ENCODE peak calls at places on chromosome 9, in four cellular contexts. One of them, this sample, is unnamed.

GRCh38 chr9:21746550-21746949 is 55.9 kb upstream of the MTAP start:
- DNase-seq in cardiac muscle cell: no peak
- DNase-seq in fibroblast of mammary gland: no peak
- DNase-seq in psoas muscle: no peak
- DNase-seq in this sample: no peak

GRCh38 chr9:71984388-71985069 is 73.1 kb downstream of the C9orf85 start:
- DNase-seq in fibroblast of mammary gland: peak
- DNase-seq in psoas muscle: peak
- DNase-seq in cardiac muscle cell: peak
- DNase-seq in this sample: peak

GRCh38 chr9:2243666-2244555 is 228.8 kb downstream of the SMARCA2 start:
- DNase-seq in fibroblast of mammary gland: no peak
- DNase-seq in cardiac muscle cell: peak
- DNase-seq in psoas muscle: no peak
- DNase-seq in this sample: peak

GRCh38 chr9:126376903-126377342 is 50.3 kb downstream of the MVB12B start:
- DNase-seq in fibroblast of mammary gland: no peak
- DNase-seq in cardiac muscle cell: no peak
- DNase-seq in psoas muscle: no peak
- DNase-seq in this sample: no peak

GRCh38 chr9:28215921-28216320 is 642.6 kb upstream of the C9orf72 start:
- DNase-seq in fibroblast of mammary gland: no peak
- DNase-seq in cardiac muscle cell: no peak
- DNase-seq in psoas muscle: no peak
- DNase-seq in this sample: no peak

GRCh38 chr9:2420488-2421056 is 201.0 kb upstream of the VLDLR start:
- DNase-seq in fibroblast of mammary gland: no peak
- DNase-seq in psoas muscle: no peak
- DNase-seq in cardiac muscle cell: no peak
- DNase-seq in this sample: no peak

GRCh38 chr9:115170674-115171073 is 52.7 kb upstream of the TNC start:
- DNase-seq in psoas muscle: peak
- DNase-seq in cardiac muscle cell: peak
- DNase-seq in fibroblast of mammary gland: peak
- DNase-seq in this sample: peak

GRCh38 chr9:72858089-72858912 is 94.6 kb downstream of the ALDH1A1 start:
- DNase-seq in cardiac muscle cell: peak
- DNase-seq in psoas muscle: peak
- DNase-seq in fibroblast of mammary gland: peak
- DNase-seq in this sample: peak

GRCh38 chr9:126471084-126471611 is 142.6 kb upstream of the LMX1B start:
- DNase-seq in psoas muscle: peak
- DNase-seq in fibroblast of mammary gland: peak
- DNase-seq in cardiac muscle cell: peak
- DNase-seq in this sample: peak

GRCh38 chr9:15299374-15299939 is 7.6 kb downstream of the TTC39B start:
- DNase-seq in cardiac muscle cell: no peak
- DNase-seq in psoas muscle: no peak
- DNase-seq in fibroblast of mammary gland: no peak
- DNase-seq in this sample: no peak

GRCh38 chr9:124840300-124840833 is 12.9 kb upstream of the WDR38 start:
- DNase-seq in cardiac muscle cell: no peak
- DNase-seq in fibroblast of mammary gland: no peak
- DNase-seq in psoas muscle: peak
- DNase-seq in this sample: no peak

GRCh38 chr9:117002686-117003085 is 315.6 kb downstream of the TRIM32 start:
- DNase-seq in fibroblast of mammary gland: no peak
- DNase-seq in cardiac muscle cell: no peak
- DNase-seq in psoas muscle: no peak
- DNase-seq in this sample: no peak

GRCh38 chr9:15513335-15513734 is 2.6 kb upstream of the PSIP1 start:
- DNase-seq in fibroblast of mammary gland: peak
- DNase-seq in psoas muscle: no peak
- DNase-seq in cardiac muscle cell: peak
- DNase-seq in this sample: peak

GRCh38 chr9:83538172-83538889 is at the start of gene FRMD3:
- DNase-seq in fibroblast of mammary gland: peak
- DNase-seq in psoas muscle: peak
- DNase-seq in cardiac muscle cell: peak
- DNase-seq in this sample: peak

GRCh38 chr9:86097510-86098224 is 1.7 kb downstream of the GOLM1 start:
- DNase-seq in cardiac muscle cell: no peak
- DNase-seq in psoas muscle: no peak
- DNase-seq in fibroblast of mammary gland: no peak
- DNase-seq in this sample: no peak

GRCh38 chr9:3647652-3648051 is 121.9 kb upstream of the RFX3 start:
- DNase-seq in psoas muscle: no peak
- DNase-seq in cardiac muscle cell: no peak
- DNase-seq in fibroblast of mammary gland: no peak
- DNase-seq in this sample: no peak

GRCh38 chr9:126507318-126508109 is 106.2 kb upstream of the LMX1B start:
- DNase-seq in cardiac muscle cell: no peak
- DNase-seq in fibroblast of mammary gland: no peak
- DNase-seq in psoas muscle: no peak
- DNase-seq in this sample: no peak

GRCh38 chr9:1604942-1605560 is 410.1 kb upstream of the SMARCA2 start:
- DNase-seq in fibroblast of mammary gland: peak
- DNase-seq in psoas muscle: no peak
- DNase-seq in cardiac muscle cell: peak
- DNase-seq in this sample: peak

GRCh38 chr9:93022066-93022465 is 36.4 kb upstream of the SUSD3 start:
- DNase-seq in fibroblast of mammary gland: no peak
- DNase-seq in psoas muscle: no peak
- DNase-seq in cardiac muscle cell: no peak
- DNase-seq in this sample: no peak

GRCh38 chr9:124281934-124282351 is 24.2 kb downstream of the NEK6 start:
- DNase-seq in cardiac muscle cell: no peak
- DNase-seq in fibroblast of mammary gland: peak
- DNase-seq in psoas muscle: no peak
- DNase-seq in this sample: no peak

GRCh38 chr9:96817973-96818372 is 36.3 kb downstream of the ZNF782 start:
- DNase-seq in psoas muscle: no peak
- DNase-seq in fibroblast of mammary gland: no peak
- DNase-seq in cardiac muscle cell: no peak
- DNase-seq in this sample: no peak

GRCh38 chr9:70419546-70420266 is 5.2 kb upstream of the KLF9 start:
- DNase-seq in psoas muscle: peak
- DNase-seq in cardiac muscle cell: no peak
- DNase-seq in fibroblast of mammary gland: peak
- DNase-seq in this sample: peak
- TF ChIP-seq CTCF in psoas muscle: no peak
- TF ChIP-seq CTCF in cardiac muscle cell: peak
- TF ChIP-seq CTCF in fibroblast of mammary gland: no peak
- TF ChIP-seq CTCF in this sample: no peak

GRCh38 chr9:18477719-18478118 is 3.8 kb downstream of the ADAMTSL1 start:
- DNase-seq in psoas muscle: no peak
- DNase-seq in cardiac muscle cell: no peak
- DNase-seq in fibroblast of mammary gland: no peak
- DNase-seq in this sample: no peak
- H3K4me3 ChIP-seq in psoas muscle: no peak
- H3K4me3 ChIP-seq in cardiac muscle cell: no peak
- H3K4me3 ChIP-seq in fibroblast of mammary gland: peak
- H3K4me3 ChIP-seq in this sample: no peak

GRCh38 chr9:78856781-78857180 is 559.9 kb downstream of the PSAT1 start:
- DNase-seq in fibroblast of mammary gland: no peak
- DNase-seq in psoas muscle: no peak
- DNase-seq in cardiac muscle cell: no peak
- DNase-seq in this sample: no peak

GRCh38 chr9:78863531-78863930 is 566.6 kb downstream of the PSAT1 start:
- DNase-seq in cardiac muscle cell: no peak
- DNase-seq in fibroblast of mammary gland: no peak
- DNase-seq in psoas muscle: no peak
- DNase-seq in this sample: no peak

GRCh38 chr9:78858266-78858665 is 561.3 kb downstream of the PSAT1 start:
- DNase-seq in psoas muscle: no peak
- DNase-seq in cardiac muscle cell: no peak
- DNase-seq in fibroblast of mammary gland: no peak
- DNase-seq in this sample: no peak

GRCh38 chr9:78857371-78858225 is 560.7 kb downstream of the PSAT1 start:
- DNase-seq in psoas muscle: no peak
- DNase-seq in cardiac muscle cell: no peak
- DNase-seq in fibroblast of mammary gland: no peak
- DNase-seq in this sample: no peak

GRCh38 chr9:78860806-78861475 is 564.0 kb downstream of the PSAT1 start:
- DNase-seq in psoas muscle: no peak
- DNase-seq in cardiac muscle cell: peak
- DNase-seq in fibroblast of mammary gland: peak
- DNase-seq in this sample: peak
- TF ChIP-seq CTCF in psoas muscle: no peak
- TF ChIP-seq CTCF in cardiac muscle cell: no peak
- TF ChIP-seq CTCF in fibroblast of mammary gland: peak
- TF ChIP-seq CTCF in this sample: peak

GRCh38 chr9:68950689-68951088 is 63.2 kb downstream of the PRKACG start:
- DNase-seq in psoas muscle: no peak
- DNase-seq in cardiac muscle cell: no peak
- DNase-seq in fibroblast of mammary gland: no peak
- DNase-seq in this sample: no peak
- H3K4me3 ChIP-seq in psoas muscle: no peak
- H3K4me3 ChIP-seq in cardiac muscle cell: no peak
- H3K4me3 ChIP-seq in fibroblast of mammary gland: no peak
- H3K4me3 ChIP-seq in this sample: no peak

GRCh38 chr9:76999261-76999660 is 20.2 kb upstream of the FOXB2 start:
- DNase-seq in psoas muscle: no peak
- DNase-seq in cardiac muscle cell: no peak
- DNase-seq in fibroblast of mammary gland: no peak
- DNase-seq in this sample: no peak

GRCh38 chr9:77000330-77000729 is 19.1 kb upstream of the FOXB2 start:
- DNase-seq in fibroblast of mammary gland: no peak
- DNase-seq in cardiac muscle cell: no peak
- DNase-seq in psoas muscle: no peak
- DNase-seq in this sample: no peak

GRCh38 chr9:76996700-76997099 is 22.8 kb upstream of the FOXB2 start:
- DNase-seq in cardiac muscle cell: peak
- DNase-seq in fibroblast of mammary gland: peak
- DNase-seq in psoas muscle: peak
- DNase-seq in this sample: peak
- TF ChIP-seq CTCF in cardiac muscle cell: peak
- TF ChIP-seq CTCF in fibroblast of mammary gland: peak
- TF ChIP-seq CTCF in psoas muscle: peak
- TF ChIP-seq CTCF in this sample: peak

DNA sequence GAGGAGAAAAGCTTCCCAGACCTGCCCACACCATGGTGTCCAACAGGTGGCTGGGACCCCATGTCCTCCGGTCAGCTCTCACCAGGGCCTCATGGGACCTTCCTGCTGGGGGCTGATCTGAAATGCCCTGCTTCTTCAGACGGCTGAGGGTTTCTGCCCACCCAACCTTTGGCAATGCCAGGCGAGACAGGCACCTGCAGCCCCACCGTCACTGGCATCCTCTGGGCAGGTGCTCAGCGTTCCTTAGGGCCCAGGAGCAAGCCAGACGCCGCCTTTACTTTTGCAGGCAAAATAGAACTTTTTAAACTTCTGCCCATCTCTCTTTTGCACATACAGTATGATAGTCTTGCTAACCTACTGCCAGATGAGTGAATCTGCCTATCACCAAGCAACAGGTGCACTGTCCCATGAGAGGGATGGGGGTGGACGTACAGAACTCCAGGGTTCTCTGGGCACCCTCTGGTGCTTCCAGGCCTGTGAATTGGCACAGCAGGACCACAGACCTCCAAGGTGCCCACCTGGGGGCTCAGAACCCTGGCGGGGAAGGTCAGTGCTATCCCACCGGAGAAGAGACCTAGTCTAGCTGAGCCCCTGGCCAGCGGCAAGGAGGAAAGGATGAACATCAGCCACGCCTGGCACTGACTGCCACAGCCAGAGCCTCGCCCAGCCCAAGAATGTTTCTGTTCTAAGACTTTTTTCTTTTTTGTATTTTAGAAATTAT is 7.5 kb downstream of the OBP2B start:
- DNase-seq in cardiac muscle cell: no peak
- DNase-seq in fibroblast of mammary gland: no peak
- DNase-seq in psoas muscle: no peak
- DNase-seq in this sample: no peak
- H3K4me3 ChIP-seq in cardiac muscle cell: no peak
- H3K4me3 ChIP-seq in fibroblast of mammary gland: no peak
- H3K4me3 ChIP-seq in psoas muscle: no peak
- H3K4me3 ChIP-seq in this sample: no peak

GRCh38 chr9:131724678-131725077 is 15.2 kb downstream of the RAPGEF1 start:
- DNase-seq in psoas muscle: no peak
- DNase-seq in fibroblast of mammary gland: no peak
- DNase-seq in cardiac muscle cell: no peak
- DNase-seq in this sample: no peak
- TF ChIP-seq CTCF in psoas muscle: no peak
- TF ChIP-seq CTCF in fibroblast of mammary gland: no peak
- TF ChIP-seq CTCF in cardiac muscle cell: no peak
- TF ChIP-seq CTCF in this sample: no peak